ENCODE peak calls at places on chromosomes 3 and 15, in four cellular contexts. R is AG04450, N is fibroblast of lung, W is pancreas. Y is an unnamed sample.

GRCh38 chr3:38723569-38724391 is 74.3 kb upstream of the SCN5A start:
- DNase-seq in W (no peak), R (no peak), N (peak; percentile 25), Y (no peak)

GRCh38 chr3:195259564-195260285 is 11.2 kb downstream of the XXYLT1 start:
- DNase-seq in R (peak; percentile 78), N (peak; percentile 93), W (peak; percentile 79), Y (peak; percentile 95)

GRCh38 chr15:89450076-89451006 is 46.0 kb downstream of the RHCG start:
- DNase-seq in W (no peak), R (no peak), N (no peak), Y (no peak)

GRCh38 chr3:67635806-67636205 is 18.6 kb downstream of the SUCLG2 start:
- DNase-seq in N (peak; percentile 49), W (no peak), R (no peak), Y (no peak)

GRCh38 chr3:61200255-61200654 is 51.0 kb downstream of the FHIT start:
- DNase-seq in W (no peak), N (no peak), R (no peak), Y (no peak)

GRCh38 chr15:31740203-31740602 is 290.1 kb upstream of the CHRNA7 start:
- DNase-seq in R (no peak), N (no peak), W (no peak), Y (no peak)

GRCh38 chr3:151501171-151501790 is 40.4 kb upstream of the IGSF10 start:
- DNase-seq in N (no peak), R (no peak), W (no peak), Y (no peak)

GRCh38 chr3:119304201-119304713 is 10.1 kb downstream of the ARHGAP31 start:
- DNase-seq in R (no peak), W (no peak), N (peak; percentile 85), Y (no peak)

GRCh38 chr15:71747128-71748083 is 62.9 kb upstream of the NR2E3 start:
- DNase-seq in N (peak; percentile 83), W (no peak), R (peak; percentile 23), Y (no peak)

GRCh38 chr15:38696120-38696727 is 131.6 kb upstream of the RASGRP1 start:
- DNase-seq in N (peak; percentile 69), R (no peak), W (no peak), Y (no peak)

GRCh38 chr3:152328841-152329240 is 60.1 kb downstream of the MBNL1 start:
- DNase-seq in W (no peak), N (peak; percentile 90), R (peak; percentile 59), Y (no peak)

GRCh38 chr15:77541421-77542181 is 91.1 kb downstream of the LINGO1 start:
- DNase-seq in N (peak; percentile 32), R (no peak), W (no peak), Y (peak; percentile 45)

GRCh38 chr3:47406762-47407149 is 25.9 kb downstream of the PTPN23 start:
- DNase-seq in N (no peak), W (no peak), R (no peak), Y (no peak)

GRCh38 chr15:63231206-63231605 is 41.8 kb downstream of the RAB8B start:
- DNase-seq in N (no peak), R (no peak), W (no peak), Y (no peak)

GRCh38 chr15:63232943-63233342 is 43.5 kb downstream of the RAB8B start:
- DNase-seq in R (no peak), N (no peak), W (no peak), Y (no peak)

GRCh38 chr15:63232400-63232799 is 43.0 kb downstream of the RAB8B start:
- DNase-seq in W (no peak), N (no peak), R (no peak), Y (no peak)

GRCh38 chr15:63233667-63234419 is 43.6 kb upstream of the APH1B start:
- DNase-seq in N (peak; percentile 89), W (no peak), R (no peak), Y (no peak)

DNA sequence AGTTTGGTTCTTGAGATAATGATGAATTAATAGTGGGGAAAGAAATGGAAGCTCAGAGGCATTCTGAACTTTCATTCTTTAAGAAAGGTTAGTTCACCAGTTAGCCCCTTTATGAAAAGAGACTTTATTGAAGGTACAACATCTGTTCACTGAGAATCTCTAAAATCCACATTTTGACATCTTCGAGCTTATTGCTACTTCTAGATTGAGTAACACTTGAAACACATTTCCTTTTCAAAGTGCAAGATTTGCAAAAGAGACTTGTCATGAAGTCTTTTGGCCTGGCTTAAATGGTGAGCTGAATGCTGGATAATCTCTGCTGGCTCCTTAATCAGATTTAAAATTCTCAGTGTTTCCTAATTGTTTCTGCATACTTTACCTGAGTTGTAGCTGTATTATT is 42.3 kb downstream of the RAB8B start:
- DNase-seq in N (no peak), R (no peak), W (no peak), Y (no peak)
- H3K27ac ChIP-seq in N (no peak overlapping the region), R (no peak overlapping the region), W (no peak overlapping the region), Y (no peak overlapping the region)

GRCh38 chr15:53416219-53416940 is 343.1 kb downstream of the WDR72 start:
- DNase-seq in N (no peak), R (no peak), W (no peak), Y (no peak)
- H3K27ac ChIP-seq in N (no peak overlapping the region), R (no peak overlapping the region), W (no peak overlapping the region), Y (no peak overlapping the region)

GRCh38 chr3:18751514-18751913 is 326.4 kb upstream of the SATB1 start:
- DNase-seq in N (no peak), R (no peak), W (no peak), Y (no peak)

GRCh38 chr3:18752273-18752934 is 327.3 kb upstream of the SATB1 start:
- DNase-seq in N (no peak), R (no peak), W (no peak), Y (no peak)

GRCh38 chr3:18761530-18761929 is 336.4 kb upstream of the SATB1 start:
- DNase-seq in W (no peak), R (no peak), N (no peak), Y (no peak)

GRCh38 chr3:18758047-18758704 is 333.0 kb upstream of the SATB1 start:
- DNase-seq in N (peak; percentile 8), R (no peak), W (no peak), Y (no peak)

DNA sequence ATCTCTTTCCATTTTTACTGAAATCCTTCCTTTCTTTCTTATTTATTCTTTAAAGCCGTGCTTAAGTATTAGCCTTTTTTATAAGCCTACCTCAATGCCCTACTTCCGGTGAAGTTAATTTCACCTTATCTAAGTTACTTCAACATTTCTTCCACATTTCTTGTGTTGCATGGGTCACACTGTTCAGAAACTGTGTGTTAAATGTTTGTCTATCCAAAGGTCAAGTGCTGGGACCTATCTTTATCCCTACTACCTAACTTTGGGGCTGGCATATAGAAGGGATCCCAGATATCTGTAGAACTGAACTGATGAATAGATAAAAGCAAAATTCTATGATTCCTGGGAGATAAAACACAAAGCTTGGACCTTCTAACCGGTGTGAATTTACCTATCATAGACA is 332.3 kb upstream of the SATB1 start:
- DNase-seq in W (no peak), N (no peak), R (no peak), Y (no peak)
- H3K27ac ChIP-seq in W (no peak overlapping the region), N (no peak overlapping the region), R (no peak overlapping the region), Y (no peak overlapping the region)

GRCh38 chr3:18778602-18779001 is 353.5 kb upstream of the SATB1 start:
- DNase-seq in R (no peak), W (no peak), N (no peak), Y (no peak)
- H3K27ac ChIP-seq in R (no peak overlapping the region), W (no peak overlapping the region), N (no peak overlapping the region), Y (no peak overlapping the region)

GRCh38 chr3:157098823-157099185 is 61.1 kb downstream of the CCNL1 start:
- DNase-seq in N (peak; percentile 74), R (no peak), W (no peak), Y (no peak)

GRCh38 chr3:157100997-157101396 is 59.0 kb downstream of the CCNL1 start:
- DNase-seq in W (no peak), N (no peak), R (no peak), Y (no peak)

GRCh38 chr3:157099337-157100078 is 60.4 kb downstream of the CCNL1 start:
- DNase-seq in N (peak; percentile 77), R (no peak), W (no peak), Y (no peak)

GRCh38 chr3:157101470-157101869 is 58.5 kb downstream of the CCNL1 start:
- DNase-seq in R (no peak), W (no peak), N (no peak), Y (no peak)

DNA sequence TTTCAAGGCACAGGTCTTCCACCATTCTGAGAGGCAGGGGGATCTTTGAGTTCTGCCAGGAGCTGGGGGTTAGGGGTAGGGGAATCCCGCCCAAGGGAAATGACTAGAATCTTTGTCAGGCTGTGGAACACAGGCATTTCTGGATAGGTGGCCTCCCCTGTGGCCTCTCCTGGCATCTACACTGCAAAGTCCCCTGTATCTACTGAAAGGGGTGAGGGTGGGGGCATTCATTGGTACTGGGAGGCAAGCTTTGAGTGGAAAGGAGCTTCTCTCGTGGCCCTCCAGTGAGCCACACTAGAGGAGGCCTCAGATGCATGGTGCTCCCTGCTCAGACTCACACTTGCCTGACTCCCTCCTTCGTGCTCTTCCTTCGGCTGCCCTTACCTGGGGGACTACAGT is 59.9 kb downstream of the CCNL1 start:
- DNase-seq in R (no peak), N (no peak), W (no peak), Y (no peak)
- H3K27ac ChIP-seq in R (no peak overlapping the region), N (no peak overlapping the region), W (no peak overlapping the region), Y (no peak overlapping the region)

DNA sequence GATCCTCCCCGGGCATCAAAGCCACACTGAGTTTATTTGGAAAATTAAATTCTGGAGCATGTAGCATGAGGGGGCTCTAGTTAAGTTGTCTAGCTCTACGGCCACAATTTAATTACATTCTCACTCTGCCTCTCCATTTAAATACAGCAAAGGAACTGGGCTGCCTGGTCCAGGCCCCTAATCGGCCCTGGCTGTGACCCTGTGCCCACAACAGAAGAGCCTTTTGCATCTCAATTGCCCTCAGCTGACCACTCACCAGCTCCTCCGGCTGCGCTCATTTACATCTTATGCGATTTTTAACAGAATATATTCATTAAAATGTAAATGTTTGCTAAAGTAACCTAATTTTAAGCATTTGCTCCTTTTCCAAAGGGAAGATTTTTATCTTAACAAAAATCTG is 72.8 kb downstream of the MEGF11 start:
- DNase-seq in R (no peak), W (no peak), N (no peak), Y (no peak)
- H3K27ac ChIP-seq in R (no peak overlapping the region), W (no peak overlapping the region), N (no peak overlapping the region), Y (no peak overlapping the region)

GRCh38 chr3:109028753-109029152 is 75.1 kb upstream of the GUCA1C start:
- DNase-seq in W (no peak), R (no peak), N (no peak), Y (no peak)

GRCh38 chr3:109023656-109024254 is 70.1 kb upstream of the GUCA1C start:
- DNase-seq in R (peak; percentile 13), N (peak; percentile 39), W (peak; percentile 16), Y (peak; percentile 25)

DNA sequence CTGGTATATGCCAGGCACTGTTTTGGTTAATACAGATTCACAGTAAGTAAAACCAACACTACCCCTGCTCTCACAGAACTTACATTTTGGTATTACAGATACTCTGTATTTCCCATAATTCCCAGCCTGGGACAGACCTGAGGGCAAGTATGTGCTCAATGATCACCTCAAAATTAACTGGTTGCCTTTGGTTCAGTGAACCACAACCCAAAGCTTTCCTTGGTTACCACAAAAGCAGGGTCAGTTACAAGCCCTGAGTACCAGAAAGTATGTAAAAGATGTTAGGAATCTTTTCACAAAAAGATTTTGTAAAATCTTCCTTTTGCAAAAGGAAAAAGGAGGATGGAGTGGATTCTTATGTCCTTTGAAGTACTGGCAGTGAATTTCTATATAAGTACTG is 72.2 kb upstream of the GUCA1C start:
- DNase-seq in N (peak; percentile 43), W (no peak), R (no peak), Y (no peak)
- H3K27ac ChIP-seq in N (no peak overlapping the region), W (no peak overlapping the region), R (no peak overlapping the region), Y (no peak overlapping the region)

GRCh38 chr3:24196526-24196925 is 251.4 kb downstream of the NR1D2 start:
- DNase-seq in R (no peak), W (no peak), N (peak; percentile 84), Y (no peak)
- H3K27ac ChIP-seq in R (no peak overlapping the region), W (no peak overlapping the region), N (no peak overlapping the region), Y (no peak overlapping the region)

Y was measured in ovary.